ENCODE peak calls at places on chromosomes 6 and 20, in six cellular contexts. A, V, P, J, U and F are unnamed samples.

GRCh38 chr20:24951536-24952047 is 2.5 kb downstream of the CST7 start:
- DNase-seq in A (no peak), V (no peak), P (no peak), J (no peak), U (no peak), F (peak)

GRCh38 chr6:44721954-44722578 is 334.6 kb downstream of the CDC5L start:
- DNase-seq in A (no peak), V (no peak), P (no peak), J (no peak), U (no peak), F (no peak)

GRCh38 chr6:109738200-109738599 is 47.1 kb downstream of the FIG4 start:
- DNase-seq in A (no peak), V (no peak), P (no peak), J (no peak), U (no peak), F (no peak)

GRCh38 chr6:84546427-84546914 is 217.9 kb downstream of the TBX18 start:
- DNase-seq in A (no peak), V (no peak), P (no peak), J (no peak), U (no peak), F (no peak)

GRCh38 chr6:71394001-71394432 is 105.4 kb downstream of the OGFRL1 start:
- DNase-seq in A (no peak), V (no peak), P (no peak), J (no peak), U (no peak), F (no peak)

GRCh38 chr6:166412156-166412910 is 29.6 kb upstream of the MPC1 start:
- DNase-seq in A (no peak), V (no peak), P (no peak), J (no peak), U (no peak), F (no peak)

GRCh38 chr6:14975124-14975815 is 270.6 kb upstream of the JARID2 start:
- DNase-seq in A (no peak), V (peak), P (peak), J (no peak), U (peak), F (no peak)

GRCh38 chr6:6851059-6851658 is 256.6 kb upstream of the RREB1 start:
- DNase-seq in A (peak), V (no peak), P (peak), J (no peak), U (peak), F (no peak)

GRCh38 chr6:42978487-42978792 is 541 bp downstream of the PEX6 start:
- DNase-seq in A (peak), V (peak), P (peak), J (no peak), U (peak), F (no peak)

GRCh38 chr6:112833546-112834215 is 486.6 kb downstream of the RFPL4B start:
- DNase-seq in A (no peak), V (no peak), P (no peak), J (no peak), U (no peak), F (no peak)

GRCh38 chr6:33790306-33790855 is 1.5 kb upstream of the LEMD2 start:
- DNase-seq in A (no peak), V (no peak), P (no peak), J (no peak), U (no peak), F (no peak)

GRCh38 chr20:57964011-57964862 is 254.4 kb upstream of the PMEPA1 start:
- DNase-seq in A (no peak), V (no peak), P (no peak), J (no peak), U (no peak), F (no peak)

GRCh38 chr20:58251979-58252591 is 23.6 kb upstream of the ANKRD60 start:
- DNase-seq in A (no peak), V (no peak), P (no peak), J (no peak), U (no peak), F (no peak)

GRCh38 chr20:24027229-24027628 is 38.6 kb upstream of the GGTLC1 start:
- DNase-seq in A (peak), V (no peak), P (peak), J (no peak), U (peak), F (peak)

GRCh38 chr6:82711992-82712788 is 348.6 kb downstream of the TPBG start:
- DNase-seq in A (no peak), V (no peak), P (no peak), J (no peak), U (no peak), F (no peak)

GRCh38 chr6:118893095-118893881 is 664 bp upstream of the ASF1A start:
- DNase-seq in A (peak), V (no peak), P (peak), J (peak), U (peak), F (peak)

GRCh38 chr6:45640081-45640491 is 262.4 kb upstream of the SUPT3H start:
- DNase-seq in A (no peak), V (no peak), P (no peak), J (no peak), U (no peak), F (no peak)

GRCh38 chr20:32018269-32019155 is 8.3 kb downstream of the CCM2L start:
- DNase-seq in A (peak), V (peak), P (peak), J (peak), U (no peak), F (no peak)

GRCh38 chr6:131628726-131629125 is 684 bp upstream of the MED23 start:
- DNase-seq in A (no peak), V (no peak), P (no peak), J (no peak), U (no peak), F (no peak)

GRCh38 chr6:6466967-6467761 is 121.4 kb upstream of the LY86 start:
- DNase-seq in A (no peak), V (no peak), P (no peak), J (no peak), U (no peak), F (no peak)

GRCh38 chr6:35049346-35049745 is 91.8 kb downstream of the TCP11 start:
- DNase-seq in A (no peak), V (no peak), P (no peak), J (no peak), U (no peak), F (no peak)

GRCh38 chr20:36248836-36249235 is 12.6 kb downstream of the AAR2 start:
- DNase-seq in A (no peak), V (no peak), P (no peak), J (no peak), U (no peak), F (no peak)

GRCh38 chr6:34696189-34696738 is 303 bp downstream of the ILRUN start:
- DNase-seq in A (peak), V (no peak), P (no peak), J (peak), U (no peak), F (no peak)

GRCh38 chr6:110628330-110628729 is 151.9 kb upstream of the SLC22A16 start:
- DNase-seq in A (no peak), V (no peak), P (no peak), J (no peak), U (no peak), F (no peak)

GRCh38 chr20:41649489-41649888 is 31.3 kb upstream of the CHD6 start:
- DNase-seq in A (peak), V (no peak), P (peak), J (no peak), U (peak), F (no peak)

GRCh38 chr6:151161363-151161762 is 78.4 kb upstream of the AKAP12 start:
- DNase-seq in A (no peak), V (no peak), P (no peak), J (no peak), U (no peak), F (no peak)

GRCh38 chr6:139091859-139092258 is 43.0 kb upstream of the HECA start:
- DNase-seq in A (no peak), V (no peak), P (no peak), J (no peak), U (no peak), F (no peak)

GRCh38 chr6:115545410-115545986 is 515.2 kb downstream of the FRK start:
- DNase-seq in A (no peak), V (peak), P (no peak), J (peak), U (peak), F (no peak)

GRCh38 chr6:105099371-105099770 is 80.4 kb downstream of the POPDC3 start:
- DNase-seq in A (no peak), V (no peak), P (no peak), J (no peak), U (no peak), F (no peak)

GRCh38 chr6:13194852-13195251 is 133.5 kb downstream of the TBC1D7 start:
- DNase-seq in A (peak), V (peak), P (peak), J (peak), U (peak), F (no peak)
- TF ChIP-seq CTCF in A (no peak), V (no peak), P (peak), J (peak), U (peak), F (no peak)

GRCh38 chr20:45117581-45117980 is 2.6 kb upstream of the WFDC5 start:
- DNase-seq in A (peak), V (no peak), P (no peak), J (no peak), U (no peak), F (no peak)

GRCh38 chr20:45115829-45116228 is 855 bp upstream of the WFDC5 start:
- DNase-seq in A (no peak), V (no peak), P (no peak), J (no peak), U (no peak), F (no peak)

GRCh38 chr20:45119556-45120266 is 4.6 kb downstream of the WFDC12 start:
- DNase-seq in A (no peak), V (no peak), P (no peak), J (no peak), U (no peak), F (no peak)

GRCh38 chr20:45115386-45115774 is 406 bp upstream of the WFDC5 start:
- DNase-seq in A (no peak), V (no peak), P (no peak), J (no peak), U (no peak), F (no peak)

GRCh38 chr20:45118028-45118427 is 3.1 kb upstream of the WFDC5 start:
- DNase-seq in A (no peak), V (no peak), P (no peak), J (no peak), U (no peak), F (no peak)
- TF ChIP-seq CTCF in A (no peak), V (no peak), P (peak), J (no peak), U (no peak), F (no peak)

GRCh38 chr20:2051920-2052319 is 49.7 kb upstream of the STK35 start:
- DNase-seq in A (no peak), V (no peak), P (no peak), J (no peak), U (no peak), F (no peak)
- TF ChIP-seq CTCF in A (no peak), V (no peak), P (no peak), J (no peak), U (no peak), F (no peak)

GRCh38 chr20:16455296-16455695 is 118.0 kb downstream of the KIF16B start:
- DNase-seq in A (no peak), V (no peak), P (no peak), J (no peak), U (no peak), F (no peak)

GRCh38 chr20:16446246-16446645 is 127.0 kb downstream of the KIF16B start:
- DNase-seq in A (no peak), V (no peak), P (no peak), J (no peak), U (no peak), F (no peak)

GRCh38 chr20:16451970-16452369 is 121.3 kb downstream of the KIF16B start:
- DNase-seq in A (no peak), V (no peak), P (no peak), J (no peak), U (no peak), F (no peak)
- TF ChIP-seq CTCF in A (no peak), V (no peak), P (no peak), J (no peak), U (no peak), F (no peak)

DNA sequence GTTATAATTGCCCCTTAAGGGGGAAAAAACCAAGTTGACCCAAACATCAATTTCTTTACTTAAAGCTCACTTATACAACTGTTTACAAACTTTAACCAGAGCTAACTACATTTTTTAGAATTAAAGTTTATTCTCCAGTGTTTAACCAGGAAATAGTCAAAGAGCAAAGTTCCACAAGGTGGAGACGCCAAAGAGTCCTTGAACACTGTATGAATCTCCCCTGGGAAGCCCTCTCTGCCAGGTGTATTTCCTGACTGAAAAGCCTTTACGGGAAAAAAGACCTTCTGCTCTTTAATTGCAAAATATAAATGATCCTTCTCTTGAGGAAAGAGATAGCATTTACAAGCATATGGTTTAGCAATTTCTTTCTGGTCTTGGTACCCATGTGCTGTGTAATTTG is 36.2 kb downstream of the BTBD9 start:
- DNase-seq in A (peak), V (no peak), P (no peak), J (no peak), U (no peak), F (no peak)
- TF ChIP-seq CTCF in A (no peak), V (no peak), P (no peak), J (no peak), U (no peak), F (no peak)

GRCh38 chr20:34312024-34312460 is 8.9 kb upstream of the AHCY start:
- DNase-seq in A (peak), V (peak), P (no peak), J (no peak), U (no peak), F (no peak)

GRCh38 chr20:34309691-34310090 is 6.5 kb upstream of the AHCY start:
- DNase-seq in A (no peak), V (no peak), P (no peak), J (no peak), U (no peak), F (no peak)

GRCh38 chr20:34310481-34311117 is 7.4 kb upstream of the AHCY start:
- DNase-seq in A (peak), V (no peak), P (no peak), J (no peak), U (no peak), F (no peak)

GRCh38 chr20:34312544-34313217 is 9.5 kb upstream of the AHCY start:
- DNase-seq in A (peak), V (peak), P (peak), J (peak), U (peak), F (peak)

GRCh38 chr20:34311118-34312023 is 8.2 kb upstream of the AHCY start:
- DNase-seq in A (peak), V (peak), P (no peak), J (peak), U (no peak), F (no peak)
- TF ChIP-seq CTCF in A (no peak), V (no peak), P (peak), J (no peak), U (no peak), F (no peak)

GRCh38 chr6:160101262-160102205 is 20.1 kb upstream of the SLC22A1 start:
- DNase-seq in A (no peak), V (no peak), P (no peak), J (no peak), U (no peak), F (no peak)

GRCh38 chr6:160104821-160105517 is 16.6 kb upstream of the SLC22A1 start:
- DNase-seq in A (no peak), V (no peak), P (no peak), J (no peak), U (no peak), F (no peak)

GRCh38 chr6:160103825-160104100 is 17.9 kb upstream of the SLC22A1 start:
- DNase-seq in A (no peak), V (no peak), P (no peak), J (no peak), U (no peak), F (no peak)

GRCh38 chr6:160102399-160102798 is 19.2 kb upstream of the SLC22A1 start:
- DNase-seq in A (no peak), V (no peak), P (no peak), J (no peak), U (no peak), F (no peak)

DNA sequence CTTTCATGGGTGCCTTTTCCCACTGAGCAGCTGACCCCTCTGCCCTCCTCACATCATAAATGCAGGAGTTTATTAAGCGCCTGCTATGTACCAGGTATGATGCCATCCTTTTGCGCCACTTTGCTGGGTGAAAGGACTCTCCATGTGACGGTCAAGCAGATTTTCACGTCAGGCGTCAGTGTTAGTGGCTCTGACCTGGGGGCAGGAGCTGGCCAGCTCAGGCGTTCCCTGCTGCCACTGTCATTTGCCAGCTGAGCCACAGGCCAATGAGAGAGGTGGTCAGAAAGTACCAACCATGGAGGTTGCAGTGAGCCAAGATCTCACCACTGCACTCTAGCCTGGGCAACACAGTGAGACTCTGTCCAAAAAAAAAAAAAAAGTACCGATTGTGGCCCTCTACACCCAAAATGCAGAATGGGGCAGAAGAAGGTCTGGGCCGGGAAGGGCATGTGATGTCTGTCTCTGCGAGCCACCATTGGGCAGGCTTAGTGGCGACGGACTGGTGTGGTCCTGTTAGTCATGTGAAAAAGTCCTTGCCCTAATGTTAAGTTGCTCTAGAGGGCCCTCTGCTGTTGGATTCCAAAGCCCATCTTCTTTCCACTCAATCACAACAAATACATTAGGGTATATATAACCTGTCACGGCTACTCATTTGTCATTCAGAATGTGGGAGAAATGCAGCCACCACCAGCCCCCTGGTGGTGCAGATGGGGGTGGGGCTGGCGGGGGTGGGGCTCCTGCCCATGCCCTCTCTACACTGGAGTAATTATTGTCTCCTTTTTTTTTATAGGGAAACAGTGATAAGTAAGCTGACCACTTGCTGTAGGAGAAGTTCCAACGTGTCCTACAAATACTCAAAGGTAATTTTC is 18.4 kb upstream of the SLC22A1 start:
- DNase-seq in A (peak), V (peak), P (peak), J (peak), U (peak), F (no peak)
- TF ChIP-seq CTCF in A (no peak), V (peak), P (peak), J (peak), U (peak), F (peak)

GRCh38 chr6:161434331-161434730 is 160.5 kb upstream of the AGPAT4 start:
- DNase-seq in A (no peak), V (no peak), P (no peak), J (no peak), U (no peak), F (no peak)

GRCh38 chr6:161434921-161435411 is 161.1 kb upstream of the AGPAT4 start:
- DNase-seq in A (no peak), V (no peak), P (no peak), J (no peak), U (no peak), F (no peak)

GRCh38 chr6:161432546-161432945 is 158.7 kb upstream of the AGPAT4 start:
- DNase-seq in A (no peak), V (no peak), P (no peak), J (no peak), U (no peak), F (no peak)

GRCh38 chr6:161435426-161436065 is 161.7 kb upstream of the AGPAT4 start:
- DNase-seq in A (no peak), V (no peak), P (no peak), J (no peak), U (no peak), F (no peak)

DNA sequence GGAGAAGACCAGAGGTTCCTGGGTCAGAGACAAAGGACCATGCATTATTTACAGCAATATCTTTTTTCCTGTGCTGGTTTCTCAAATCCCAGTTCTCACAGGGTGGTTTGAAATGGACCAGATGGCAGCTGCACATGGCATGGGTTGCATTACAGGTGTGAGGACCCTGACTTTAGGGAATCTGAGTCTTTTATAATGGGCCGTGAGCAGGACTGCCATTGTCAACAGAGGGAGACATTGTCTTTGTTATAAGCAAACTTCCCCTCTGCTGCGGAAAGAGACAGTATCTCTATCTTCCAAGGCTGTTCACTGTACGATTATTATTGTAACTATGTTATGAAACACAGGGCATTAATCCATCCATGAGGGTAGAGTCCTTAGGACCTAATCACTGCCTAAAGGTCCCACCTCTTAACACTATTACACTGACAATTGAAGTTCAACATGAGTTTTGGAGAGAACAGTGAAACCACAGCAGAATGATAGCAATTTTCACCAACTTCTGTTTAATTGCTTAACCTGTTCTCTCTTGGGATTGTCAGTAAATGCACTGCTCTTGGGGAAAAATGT is 156.1 kb upstream of the AGPAT4 start:
- DNase-seq in A (no peak), V (no peak), P (no peak), J (no peak), U (no peak), F (no peak)
- TF ChIP-seq CTCF in A (no peak), V (no peak), P (peak), J (no peak), U (peak), F (no peak)